ENCODE peak calls at places on chromosomes 3 and 15, in six cellular contexts. One of them, this sample, is unnamed.

GRCh38 chr3:177778633-177779032 is 581.4 kb upstream of the TBL1XR1 start:
- DNase-seq in KG1: peak
- DNase-seq in D341Med: no peak
- DNase-seq in progenitor cell of endocrine pancreas: no peak
- DNase-seq in activated T-cell treated with anti-CD3 and anti-CD28 coated beads, Interleukin-2, amount 50 U/mL, for 72 hours: no peak
- DNase-seq in lung: no peak
- DNase-seq in this sample: no peak

GRCh38 chr3:104360038-104360437 is 1006.7 kb upstream of the ALCAM start:
- DNase-seq in KG1: no peak
- DNase-seq in D341Med: no peak
- DNase-seq in progenitor cell of endocrine pancreas: no peak
- DNase-seq in activated T-cell treated with anti-CD3 and anti-CD28 coated beads, Interleukin-2, amount 50 U/mL, for 72 hours: no peak
- DNase-seq in lung: no peak
- DNase-seq in this sample: no peak

GRCh38 chr15:75143738-75144334 is 57.8 kb upstream of the C15orf39 start:
- DNase-seq in KG1: no peak
- DNase-seq in D341Med: no peak
- DNase-seq in progenitor cell of endocrine pancreas: no peak
- DNase-seq in activated T-cell treated with anti-CD3 and anti-CD28 coated beads, Interleukin-2, amount 50 U/mL, for 72 hours: no peak
- DNase-seq in lung: no peak
- DNase-seq in this sample: no peak

GRCh38 chr15:99433757-99434211 is 132.0 kb upstream of the MEF2A start:
- DNase-seq in KG1: no peak
- DNase-seq in D341Med: no peak
- DNase-seq in progenitor cell of endocrine pancreas: no peak
- DNase-seq in activated T-cell treated with anti-CD3 and anti-CD28 coated beads, Interleukin-2, amount 50 U/mL, for 72 hours: no peak
- DNase-seq in lung: no peak
- DNase-seq in this sample: no peak

GRCh38 chr3:122799322-122799721 is 4.5 kb downstream of the SLC49A4 start:
- DNase-seq in KG1: no peak
- DNase-seq in D341Med: no peak
- DNase-seq in progenitor cell of endocrine pancreas: no peak
- DNase-seq in activated T-cell treated with anti-CD3 and anti-CD28 coated beads, Interleukin-2, amount 50 U/mL, for 72 hours: no peak
- DNase-seq in lung: no peak
- DNase-seq in this sample: no peak

GRCh38 chr3:31358473-31359075 is 174.2 kb upstream of the STT3B start:
- DNase-seq in KG1: no peak
- DNase-seq in D341Med: no peak
- DNase-seq in progenitor cell of endocrine pancreas: no peak
- DNase-seq in activated T-cell treated with anti-CD3 and anti-CD28 coated beads, Interleukin-2, amount 50 U/mL, for 72 hours: no peak
- DNase-seq in lung: no peak
- DNase-seq in this sample: no peak

GRCh38 chr3:46440531-46441294 is 24.0 kb downstream of the LTF start:
- DNase-seq in KG1: no peak
- DNase-seq in D341Med: no peak
- DNase-seq in progenitor cell of endocrine pancreas: no peak
- DNase-seq in activated T-cell treated with anti-CD3 and anti-CD28 coated beads, Interleukin-2, amount 50 U/mL, for 72 hours: peak
- DNase-seq in lung: no peak
- DNase-seq in this sample: peak

GRCh38 chr3:73786346-73786807 is 161.6 kb upstream of the PDZRN3 start:
- DNase-seq in KG1: no peak
- DNase-seq in D341Med: no peak
- DNase-seq in progenitor cell of endocrine pancreas: no peak
- DNase-seq in activated T-cell treated with anti-CD3 and anti-CD28 coated beads, Interleukin-2, amount 50 U/mL, for 72 hours: no peak
- DNase-seq in lung: no peak
- DNase-seq in this sample: no peak

GRCh38 chr3:193114431-193115340 is 126.3 kb upstream of the PLAAT1 start:
- DNase-seq in KG1: no peak
- DNase-seq in D341Med: no peak
- DNase-seq in progenitor cell of endocrine pancreas: no peak
- DNase-seq in activated T-cell treated with anti-CD3 and anti-CD28 coated beads, Interleukin-2, amount 50 U/mL, for 72 hours: no peak
- DNase-seq in lung: no peak
- DNase-seq in this sample: no peak

GRCh38 chr3:139120336-139120971 is 75.8 kb upstream of the PRR23C start:
- DNase-seq in KG1: no peak
- DNase-seq in D341Med: no peak
- DNase-seq in progenitor cell of endocrine pancreas: no peak
- DNase-seq in activated T-cell treated with anti-CD3 and anti-CD28 coated beads, Interleukin-2, amount 50 U/mL, for 72 hours: no peak
- DNase-seq in lung: peak
- DNase-seq in this sample: no peak

GRCh38 chr15:76340198-76340801 is 3.7 kb downstream of the ISL2 start:
- DNase-seq in KG1: peak
- DNase-seq in D341Med: no peak
- DNase-seq in progenitor cell of endocrine pancreas: no peak
- DNase-seq in activated T-cell treated with anti-CD3 and anti-CD28 coated beads, Interleukin-2, amount 50 U/mL, for 72 hours: peak
- DNase-seq in lung: no peak
- DNase-seq in this sample: no peak

GRCh38 chr15:44023176-44023575 is 171.9 kb downstream of the FRMD5 start:
- DNase-seq in KG1: no peak
- DNase-seq in D341Med: no peak
- DNase-seq in progenitor cell of endocrine pancreas: no peak
- DNase-seq in activated T-cell treated with anti-CD3 and anti-CD28 coated beads, Interleukin-2, amount 50 U/mL, for 72 hours: no peak
- DNase-seq in lung: no peak
- DNase-seq in this sample: no peak

GRCh38 chr3:40627095-40627494 is 102.3 kb downstream of the ZNF621 start:
- DNase-seq in KG1: no peak
- DNase-seq in D341Med: no peak
- DNase-seq in progenitor cell of endocrine pancreas: no peak
- DNase-seq in activated T-cell treated with anti-CD3 and anti-CD28 coated beads, Interleukin-2, amount 50 U/mL, for 72 hours: no peak
- DNase-seq in lung: no peak
- DNase-seq in this sample: no peak

GRCh38 chr15:59892995-59893394 is 111.1 kb upstream of the FOXB1 start:
- DNase-seq in KG1: no peak
- DNase-seq in D341Med: no peak
- DNase-seq in progenitor cell of endocrine pancreas: peak
- DNase-seq in activated T-cell treated with anti-CD3 and anti-CD28 coated beads, Interleukin-2, amount 50 U/mL, for 72 hours: no peak
- DNase-seq in lung: no peak
- DNase-seq in this sample: no peak

GRCh38 chr15:58551764-58552504 is 120.1 kb downstream of the LIPC start:
- DNase-seq in KG1: no peak
- DNase-seq in D341Med: no peak
- DNase-seq in progenitor cell of endocrine pancreas: no peak
- DNase-seq in activated T-cell treated with anti-CD3 and anti-CD28 coated beads, Interleukin-2, amount 50 U/mL, for 72 hours: no peak
- DNase-seq in lung: no peak
- DNase-seq in this sample: no peak

GRCh38 chr15:63973212-63974009 is 72.9 kb downstream of the DAPK2 start:
- DNase-seq in KG1: no peak
- DNase-seq in D341Med: no peak
- DNase-seq in progenitor cell of endocrine pancreas: no peak
- DNase-seq in activated T-cell treated with anti-CD3 and anti-CD28 coated beads, Interleukin-2, amount 50 U/mL, for 72 hours: no peak
- DNase-seq in lung: no peak
- DNase-seq in this sample: no peak

This sample was measured in T-helper 22 cell.